ENCODE peak calls at places on chromosomes 13 and 19, in ten cellular contexts. Y is heart right ventricle, T is colonic mucosa, S is tibial nerve, X is mucosa of descending colon, J is lower lobe of right lung, U is cardiac muscle cell, W is pancreas, V is ascending aorta, P is left ventricle myocardium inferior. C is an unnamed sample.

GRCh38 chr13:30094015-30094533 is 213.3 kb downstream of the KATNAL1 start:
- DNase-seq in P (no peak), U (no peak), J (no peak), S (no peak), X (no peak), Y (no peak), W (no peak), V (no peak), T (no peak), C (no peak)

GRCh38 chr13:101624981-101625380 is 172.5 kb downstream of the ITGBL1 start:
- DNase-seq in P (no peak), W (no peak), T (no peak), U (no peak), X (no peak), S (no peak), Y (no peak), V (no peak), J (no peak), C (no peak)

GRCh38 chr19:1862424-1863307 is 713 bp downstream of the KLF16 start:
- DNase-seq in P (no peak), V (no peak), S (no peak), J (no peak), W (peak; percentile 51), X (peak; percentile 81), U (no peak), T (no peak), Y (peak; percentile 61), C (peak; percentile 63)

GRCh38 chr19:55642153-55643002 is 1.1 kb upstream of the ZNF581 start:
- DNase-seq in T (peak; percentile 57), W (no peak), S (no peak), U (peak; percentile 39), P (no peak), Y (peak; percentile 35), V (no peak), J (peak; percentile 65), X (peak; percentile 73), C (no peak)

GRCh38 chr19:16714702-16715294 is 4.8 kb upstream of the NWD1 start:
- DNase-seq in T (peak; percentile 72), P (peak; percentile 22), W (no peak), X (peak; percentile 64), J (peak; percentile 67), V (no peak), S (peak; percentile 54), Y (peak; percentile 47), U (peak; percentile 59), C (peak; percentile 3)

GRCh38 chr19:43425567-43426392 is 11.1 kb downstream of the TEX101 start:
- DNase-seq in W (peak; percentile 60), T (peak; percentile 93), X (peak; percentile 78), S (no peak), V (no peak), J (no peak), U (peak; percentile 30), Y (no peak), P (no peak), C (no peak)

GRCh38 chr13:98900442-98900841 is 77.4 kb downstream of the DOCK9 start:
- DNase-seq in V (no peak), J (no peak), X (no peak), P (no peak), W (no peak), S (no peak), T (no peak), Y (no peak), U (no peak), C (peak; percentile 37)

GRCh38 chr13:94601446-94602431 is at the start of gene GPR180:
- DNase-seq in W (peak; percentile 96), U (peak; percentile 100), X (peak; percentile 97), J (peak; percentile 98), P (peak; percentile 96), T (peak; percentile 95), S (peak; percentile 88), V (peak; percentile 94), Y (peak; percentile 91), C (peak; percentile 100)

GRCh38 chr19:45598267-45599011 is 3.6 kb downstream of the GPR4 start:
- DNase-seq in S (no peak), X (no peak), V (no peak), P (peak; percentile 34), W (no peak), J (no peak), Y (no peak), U (peak; percentile 62), T (no peak), C (no peak)

GRCh38 chr13:24288870-24289269 is 20.5 kb upstream of the C1QTNF9 start:
- DNase-seq in T (no peak), J (no peak), W (no peak), S (no peak), P (no peak), X (no peak), U (no peak), Y (no peak), V (no peak), C (no peak)

GRCh38 chr19:3047307-3048189 is 14.7 kb downstream of the TLE5 start:
- DNase-seq in X (peak; percentile 90), U (peak; percentile 86), T (peak; percentile 95), P (peak; percentile 79), S (peak; percentile 93), V (peak; percentile 49), Y (peak; percentile 74), J (peak; percentile 84), W (peak; percentile 80), C (peak; percentile 77)

GRCh38 chr13:34577051-34577450 is 365.0 kb upstream of the NBEA start:
- DNase-seq in Y (no peak), U (peak; percentile 68), T (no peak), J (no peak), V (no peak), S (no peak), P (no peak), W (no peak), X (no peak), C (no peak)

GRCh38 chr19:51460164-51460992 is 2.1 kb upstream of the SIGLEC8 start:
- DNase-seq in S (no peak), U (peak; percentile 30), J (no peak), P (no peak), T (no peak), Y (no peak), W (no peak), V (no peak), X (no peak), C (peak; percentile 5)

GRCh38 chr19:8320564-8321066 is 560 bp downstream of the NDUFA7 start:
- DNase-seq in Y (no peak), V (no peak), U (no peak), X (no peak), J (no peak), W (no peak), T (no peak), P (no peak), S (no peak), C (no peak)

GRCh38 chr13:44718467-44718866 is 142.3 kb upstream of the TSC22D1 start:
- DNase-seq in W (no peak), U (no peak), J (no peak), P (no peak), S (no peak), V (no peak), T (no peak), Y (no peak), X (no peak), C (no peak)

GRCh38 chr19:44643605-44644390 is at the start of gene PVR:
- DNase-seq in Y (peak; percentile 81), J (peak; percentile 86), X (peak; percentile 80), W (peak; percentile 74), U (peak; percentile 74), P (peak; percentile 78), V (peak; percentile 18), T (peak; percentile 79), S (no peak), C (peak; percentile 67)

GRCh38 chr19:17127671-17128070 is 52.1 kb downstream of the MYO9B start:
- DNase-seq in V (no peak), U (no peak), W (no peak), Y (no peak), J (no peak), P (no peak), S (no peak), X (no peak), T (no peak), C (no peak)

GRCh38 chr13:26914624-26915023 is 154.0 kb upstream of the GPR12 start:
- DNase-seq in U (peak; percentile 10), V (no peak), T (no peak), S (no peak), X (no peak), J (no peak), Y (no peak), W (no peak), P (no peak), C (peak; percentile 9)

GRCh38 chr13:51332566-51333361 is 6.7 kb upstream of the SERPINE3 start:
- DNase-seq in V (no peak), Y (no peak), T (no peak), J (no peak), S (no peak), U (no peak), W (no peak), X (no peak), P (no peak), C (no peak)

GRCh38 chr13:74024314-74024713 is 109.9 kb downstream of the KLF12 start:
- DNase-seq in S (no peak), W (no peak), J (no peak), P (no peak), X (no peak), U (no peak), V (no peak), Y (no peak), T (no peak), C (peak; percentile 57)
- TF ChIP-seq CTCF in S (no peak), W (no peak), J (no peak), P (peak; percentile 27), X (no peak), U (no peak), V (no peak), Y (no peak), T (no peak), C (no peak)

GRCh38 chr19:50344661-50345318 is 15.6 kb upstream of the KCNC3 start:
- DNase-seq in Y (no peak), J (peak; percentile 33), T (no peak), X (no peak), P (peak; percentile 2), V (no peak), W (no peak), U (no peak), S (no peak), C (no peak)
- H3K4me3 ChIP-seq in Y (no peak overlapping the region), J (peak overlapping the region; percentile 26), T (no peak overlapping the region), X (no peak overlapping the region), P (no peak overlapping the region), V (no peak overlapping the region), W (no peak overlapping the region), U (no peak overlapping the region), S (no peak overlapping the region), C (no peak overlapping the region)

DNA sequence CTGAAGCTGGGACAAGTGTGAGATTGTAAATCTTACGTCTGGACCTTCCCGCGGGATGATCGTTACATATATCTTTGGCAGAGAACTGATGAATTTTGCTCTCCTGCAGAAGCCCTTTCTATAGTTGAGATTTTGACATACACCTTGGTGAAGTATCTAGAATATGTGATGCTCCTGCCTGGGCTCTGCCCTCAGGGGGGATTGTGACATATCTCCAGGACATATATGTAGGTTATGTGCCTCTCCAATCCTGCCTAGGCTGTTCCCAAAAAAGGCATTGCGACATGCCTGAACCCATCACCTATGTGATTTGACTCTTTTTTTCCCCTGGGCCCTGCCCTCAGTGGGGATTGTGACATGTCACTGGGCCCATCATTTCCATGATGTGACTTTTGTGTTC is 76.6 kb downstream of the ZNF208 start:
- DNase-seq in U (no peak), T (no peak), S (no peak), V (no peak), X (no peak), J (no peak), Y (no peak), W (no peak), P (no peak), C (no peak)
- TF ChIP-seq CTCF in U (no peak), T (no peak), S (no peak), V (no peak), X (no peak), J (no peak), Y (no peak), W (no peak), P (no peak), C (no peak)

GRCh38 chr13:66530686-66531085 is 699.5 kb downstream of the PCDH9 start:
- DNase-seq in U (no peak), W (no peak), J (no peak), Y (no peak), S (no peak), T (no peak), V (no peak), X (no peak), P (no peak), C (no peak)
- H3K4me3 ChIP-seq in U (no peak overlapping the region), W (no peak overlapping the region), J (no peak overlapping the region), Y (no peak overlapping the region), S (no peak overlapping the region), T (no peak overlapping the region), V (no peak overlapping the region), X (no peak overlapping the region), P (no peak overlapping the region), C (no peak overlapping the region)